ENCODE peak calls at places on chromosome X, in seven cellular contexts. One of them, this sample, is unnamed.

GRCh38 chrX:48475295-48475694 is 704 bp upstream of the FTSJ1 start:
- ATAC-seq in body of pancreas: no peak
- ATAC-seq in lower lobe of right lung: no peak
- ATAC-seq in activated CD8-positive, alpha-beta T cell treated with anti-CD3 and anti-CD28 coated beads for 36 hours: no peak
- ATAC-seq in activated CD4-positive, alpha-beta T cell treated with anti-CD3 and anti-CD28 coated beads for 36 hours: no peak
- ATAC-seq in gastrocnemius medialis: no peak
- ATAC-seq in heart left ventricle: no peak
- ATAC-seq in this sample: no peak

GRCh38 chrX:6557690-6558089 is 22.8 kb upstream of the VCX3A start:
- ATAC-seq in body of pancreas: no peak
- ATAC-seq in lower lobe of right lung: no peak
- ATAC-seq in activated CD8-positive, alpha-beta T cell treated with anti-CD3 and anti-CD28 coated beads for 36 hours: no peak
- ATAC-seq in activated CD4-positive, alpha-beta T cell treated with anti-CD3 and anti-CD28 coated beads for 36 hours: no peak
- ATAC-seq in gastrocnemius medialis: no peak
- ATAC-seq in heart left ventricle: no peak
- ATAC-seq in this sample: no peak

GRCh38 chrX:20362268-20363002 is 95.7 kb upstream of the RPS6KA3 start:
- ATAC-seq in body of pancreas: peak; percentile 86
- ATAC-seq in lower lobe of right lung: peak; percentile 93
- ATAC-seq in activated CD8-positive, alpha-beta T cell treated with anti-CD3 and anti-CD28 coated beads for 36 hours: no peak
- ATAC-seq in activated CD4-positive, alpha-beta T cell treated with anti-CD3 and anti-CD28 coated beads for 36 hours: no peak
- ATAC-seq in gastrocnemius medialis: peak; percentile 53
- ATAC-seq in heart left ventricle: peak; percentile 74
- ATAC-seq in this sample: no peak

GRCh38 chrX:113297456-113297855 is 456.8 kb upstream of the AMOT start:
- ATAC-seq in body of pancreas: no peak
- ATAC-seq in lower lobe of right lung: no peak
- ATAC-seq in activated CD8-positive, alpha-beta T cell treated with anti-CD3 and anti-CD28 coated beads for 36 hours: no peak
- ATAC-seq in activated CD4-positive, alpha-beta T cell treated with anti-CD3 and anti-CD28 coated beads for 36 hours: no peak
- ATAC-seq in gastrocnemius medialis: no peak
- ATAC-seq in heart left ventricle: no peak
- ATAC-seq in this sample: no peak

GRCh38 chrX:52594658-52595057 is 60.0 kb downstream of the SSX7 start:
- ATAC-seq in body of pancreas: no peak
- ATAC-seq in lower lobe of right lung: no peak
- ATAC-seq in activated CD8-positive, alpha-beta T cell treated with anti-CD3 and anti-CD28 coated beads for 36 hours: no peak
- ATAC-seq in activated CD4-positive, alpha-beta T cell treated with anti-CD3 and anti-CD28 coated beads for 36 hours: no peak
- ATAC-seq in gastrocnemius medialis: no peak
- ATAC-seq in heart left ventricle: no peak
- ATAC-seq in this sample: no peak

GRCh38 chrX:109264878-109265277 is 217.0 kb downstream of the GUCY2F start:
- ATAC-seq in body of pancreas: no peak
- ATAC-seq in lower lobe of right lung: no peak
- ATAC-seq in activated CD8-positive, alpha-beta T cell treated with anti-CD3 and anti-CD28 coated beads for 36 hours: no peak
- ATAC-seq in activated CD4-positive, alpha-beta T cell treated with anti-CD3 and anti-CD28 coated beads for 36 hours: no peak
- ATAC-seq in gastrocnemius medialis: no peak
- ATAC-seq in heart left ventricle: no peak
- ATAC-seq in this sample: no peak

GRCh38 chrX:103628386-103629290 is at the start of gene TCEAL1:
- ATAC-seq in body of pancreas: peak; percentile 74
- ATAC-seq in lower lobe of right lung: peak; percentile 77
- ATAC-seq in activated CD8-positive, alpha-beta T cell treated with anti-CD3 and anti-CD28 coated beads for 36 hours: peak; percentile 68
- ATAC-seq in activated CD4-positive, alpha-beta T cell treated with anti-CD3 and anti-CD28 coated beads for 36 hours: peak; percentile 75
- ATAC-seq in gastrocnemius medialis: peak; percentile 69
- ATAC-seq in heart left ventricle: peak; percentile 80
- ATAC-seq in this sample: peak; percentile 79

GRCh38 chrX:9635368-9635767 is 130.3 kb downstream of the GPR143 start:
- ATAC-seq in body of pancreas: no peak
- ATAC-seq in lower lobe of right lung: no peak
- ATAC-seq in activated CD8-positive, alpha-beta T cell treated with anti-CD3 and anti-CD28 coated beads for 36 hours: no peak
- ATAC-seq in activated CD4-positive, alpha-beta T cell treated with anti-CD3 and anti-CD28 coated beads for 36 hours: no peak
- ATAC-seq in gastrocnemius medialis: no peak
- ATAC-seq in heart left ventricle: peak; percentile 93
- ATAC-seq in this sample: no peak

GRCh38 chrX:52574416-52575275 is 57.8 kb upstream of the XAGE1B start:
- ATAC-seq in body of pancreas: peak; percentile 55
- ATAC-seq in lower lobe of right lung: peak; percentile 85
- ATAC-seq in activated CD8-positive, alpha-beta T cell treated with anti-CD3 and anti-CD28 coated beads for 36 hours: peak; percentile 55
- ATAC-seq in activated CD4-positive, alpha-beta T cell treated with anti-CD3 and anti-CD28 coated beads for 36 hours: no peak
- ATAC-seq in gastrocnemius medialis: no peak
- ATAC-seq in heart left ventricle: no peak
- ATAC-seq in this sample: peak; percentile 38

GRCh38 chrX:65658229-65658628 is 9.2 kb upstream of the MSN start:
- ATAC-seq in body of pancreas: no peak
- ATAC-seq in lower lobe of right lung: no peak
- ATAC-seq in activated CD8-positive, alpha-beta T cell treated with anti-CD3 and anti-CD28 coated beads for 36 hours: no peak
- ATAC-seq in activated CD4-positive, alpha-beta T cell treated with anti-CD3 and anti-CD28 coated beads for 36 hours: peak; percentile 33
- ATAC-seq in gastrocnemius medialis: no peak
- ATAC-seq in heart left ventricle: no peak
- ATAC-seq in this sample: peak; percentile 35

GRCh38 chrX:9765072-9765736 is 443 bp downstream of the GPR143 start:
- ATAC-seq in body of pancreas: no peak
- ATAC-seq in lower lobe of right lung: no peak
- ATAC-seq in activated CD8-positive, alpha-beta T cell treated with anti-CD3 and anti-CD28 coated beads for 36 hours: no peak
- ATAC-seq in activated CD4-positive, alpha-beta T cell treated with anti-CD3 and anti-CD28 coated beads for 36 hours: no peak
- ATAC-seq in gastrocnemius medialis: no peak
- ATAC-seq in heart left ventricle: no peak
- ATAC-seq in this sample: no peak

GRCh38 chrX:40167240-40168182 is 69.8 kb upstream of the BCOR start:
- ATAC-seq in body of pancreas: peak; percentile 34
- ATAC-seq in lower lobe of right lung: no peak
- ATAC-seq in activated CD8-positive, alpha-beta T cell treated with anti-CD3 and anti-CD28 coated beads for 36 hours: no peak
- ATAC-seq in activated CD4-positive, alpha-beta T cell treated with anti-CD3 and anti-CD28 coated beads for 36 hours: no peak
- ATAC-seq in gastrocnemius medialis: no peak
- ATAC-seq in heart left ventricle: peak; percentile 53
- ATAC-seq in this sample: no peak

GRCh38 chrX:40152173-40152705 is 54.5 kb upstream of the BCOR start:
- ATAC-seq in body of pancreas: no peak
- ATAC-seq in lower lobe of right lung: peak; percentile 33
- ATAC-seq in activated CD8-positive, alpha-beta T cell treated with anti-CD3 and anti-CD28 coated beads for 36 hours: no peak
- ATAC-seq in activated CD4-positive, alpha-beta T cell treated with anti-CD3 and anti-CD28 coated beads for 36 hours: peak; percentile 20
- ATAC-seq in gastrocnemius medialis: peak; percentile 46
- ATAC-seq in heart left ventricle: peak; percentile 45
- ATAC-seq in this sample: no peak

GRCh38 chrX:6472652-6473342 is 62.1 kb downstream of the VCX3A start:
- ATAC-seq in body of pancreas: no peak
- ATAC-seq in lower lobe of right lung: no peak
- ATAC-seq in activated CD8-positive, alpha-beta T cell treated with anti-CD3 and anti-CD28 coated beads for 36 hours: no peak
- ATAC-seq in activated CD4-positive, alpha-beta T cell treated with anti-CD3 and anti-CD28 coated beads for 36 hours: no peak
- ATAC-seq in gastrocnemius medialis: no peak
- ATAC-seq in heart left ventricle: no peak
- ATAC-seq in this sample: no peak

GRCh38 chrX:72554448-72555140 is 18.0 kb downstream of the HDAC8 start:
- ATAC-seq in body of pancreas: no peak
- ATAC-seq in lower lobe of right lung: no peak
- ATAC-seq in activated CD8-positive, alpha-beta T cell treated with anti-CD3 and anti-CD28 coated beads for 36 hours: no peak
- ATAC-seq in activated CD4-positive, alpha-beta T cell treated with anti-CD3 and anti-CD28 coated beads for 36 hours: no peak
- ATAC-seq in gastrocnemius medialis: no peak
- ATAC-seq in heart left ventricle: peak; percentile 13
- ATAC-seq in this sample: no peak

GRCh38 chrX:86806786-86807185 is 658.5 kb downstream of the DACH2 start:
- ATAC-seq in body of pancreas: no peak
- ATAC-seq in lower lobe of right lung: no peak
- ATAC-seq in activated CD8-positive, alpha-beta T cell treated with anti-CD3 and anti-CD28 coated beads for 36 hours: no peak
- ATAC-seq in activated CD4-positive, alpha-beta T cell treated with anti-CD3 and anti-CD28 coated beads for 36 hours: no peak
- ATAC-seq in gastrocnemius medialis: no peak
- ATAC-seq in heart left ventricle: no peak
- ATAC-seq in this sample: no peak

GRCh38 chrX:83508006-83508405 is at the start of gene POU3F4:
- ATAC-seq in body of pancreas: peak; percentile 53
- ATAC-seq in lower lobe of right lung: no peak
- ATAC-seq in activated CD8-positive, alpha-beta T cell treated with anti-CD3 and anti-CD28 coated beads for 36 hours: no peak
- ATAC-seq in activated CD4-positive, alpha-beta T cell treated with anti-CD3 and anti-CD28 coated beads for 36 hours: no peak
- ATAC-seq in gastrocnemius medialis: no peak
- ATAC-seq in heart left ventricle: no peak
- ATAC-seq in this sample: no peak